ENCODE peak calls at places on chromosomes 1 and 21, in ten cellular contexts. M is HAP-1; K is stimulated activated CD8-positive, alpha-beta memory T cell treated with anti-CD3 and anti-CD28 coated beads, Interleukin-15, amount 100 ng/mL, for 24 hours; C is CD4-positive, alpha-beta memory T cell; A is GM04504; P is neural crest cell; Q is HTR-8/SVneo; Z is smooth muscle cell of the brain vasculature; B is GM06990; J is MM.1S. O is an unnamed sample.
A peak's percentile ranks its signal among the peaks of the same experiment; 100 is the strongest.

GRCh38 chr21:33767236-33767635 is 124.9 kb downstream of the ITSN1 start:
- DNase-seq in M (no peak), K (no peak), C (no peak), A (no peak), P (no peak), Q (no peak), Z (no peak), B (no peak), J (no peak), O (no peak)

GRCh38 chr1:209989525-209989924 is 51.5 kb downstream of the SYT14 start:
- DNase-seq in M (peak; percentile 21), K (no peak), C (no peak), A (peak; percentile 4), P (no peak), Q (peak; percentile 13), Z (no peak), B (no peak), J (peak; percentile 56), O (no peak)

GRCh38 chr1:154353966-154354365 is 28.6 kb downstream of the ATP8B2 start:
- DNase-seq in M (no peak), K (no peak), C (no peak), A (no peak), P (no peak), Q (no peak), Z (no peak), B (no peak), J (no peak), O (no peak)

GRCh38 chr1:111598534-111598933 is 21.1 kb upstream of the RAP1A start:
- DNase-seq in M (no peak), K (no peak), C (peak; percentile 29), A (no peak), P (no peak), Q (no peak), Z (no peak), B (no peak), J (no peak), O (peak; percentile 39)

GRCh38 chr1:25922633-25923567 is 16.7 kb upstream of the STMN1 start:
- DNase-seq in M (no peak), K (no peak), C (peak; percentile 57), A (no peak), P (peak; percentile 42), Q (no peak), Z (no peak), B (peak; percentile 23), J (no peak), O (peak; percentile 30)

GRCh38 chr1:203676455-203676854 is 49.8 kb downstream of the ATP2B4 start:
- DNase-seq in M (no peak), K (no peak), C (no peak), A (no peak), P (no peak), Q (no peak), Z (no peak), B (no peak), J (no peak), O (no peak)

GRCh38 chr1:9473032-9473792 is 66.1 kb upstream of the SLC25A33 start:
- DNase-seq in M (no peak), K (no peak), C (no peak), A (peak; percentile 87), P (peak; percentile 10), Q (peak; percentile 89), Z (peak; percentile 84), B (no peak), J (no peak), O (no peak)

GRCh38 chr1:71196685-71197084 is 115.8 kb upstream of the ZRANB2 start:
- DNase-seq in M (peak; percentile 21), K (no peak), C (no peak), A (peak; percentile 10), P (no peak), Q (no peak), Z (no peak), B (no peak), J (peak; percentile 8), O (no peak)

GRCh38 chr1:225866981-225867380 is 15.2 kb downstream of the TMEM63A start:
- DNase-seq in M (no peak), K (no peak), C (no peak), A (no peak), P (no peak), Q (no peak), Z (no peak), B (no peak), J (no peak), O (no peak)

GRCh38 chr1:92299477-92300125 is 742 bp downstream of the RPAP2 start:
- DNase-seq in M (peak; percentile 19), K (no peak), C (no peak), A (no peak), P (no peak), Q (no peak), Z (no peak), B (no peak), J (no peak), O (no peak)

GRCh38 chr1:6287431-6287886 is 26.6 kb upstream of the GPR153 start:
- DNase-seq in M (no peak), K (no peak), C (no peak), A (no peak), P (no peak), Q (no peak), Z (no peak), B (no peak), J (no peak), O (no peak)

GRCh38 chr1:201396859-201397464 is 2.2 kb downstream of the LAD1 start:
- DNase-seq in M (no peak), K (no peak), C (no peak), A (no peak), P (no peak), Q (no peak), Z (no peak), B (no peak), J (no peak), O (no peak)

GRCh38 chr1:85579619-85580018 is 942 bp upstream of the CCN1 start:
- DNase-seq in M (peak; percentile 10), K (no peak), C (no peak), A (peak; percentile 43), P (no peak), Q (no peak), Z (no peak), B (no peak), J (no peak), O (no peak)

GRCh38 chr1:225871374-225872074 is 10.7 kb downstream of the TMEM63A start:
- DNase-seq in M (no peak), K (no peak), C (no peak), A (no peak), P (no peak), Q (no peak), Z (no peak), B (no peak), J (no peak), O (no peak)

GRCh38 chr1:25631750-25632495 is 15.3 kb downstream of the MAN1C1 start:
- DNase-seq in M (no peak), K (no peak), C (peak; percentile 29), A (no peak), P (no peak), Q (no peak), Z (no peak), B (no peak), J (no peak), O (no peak)

GRCh38 chr1:170967042-170967910 is 31.9 kb downstream of the MROH9 start:
- DNase-seq in M (peak; percentile 28), K (no peak), C (peak; percentile 1), A (no peak), P (no peak), Q (peak; percentile 14), Z (peak; percentile 28), B (no peak), J (peak; percentile 62), O (no peak)

GRCh38 chr1:36257375-36257767 is 33.1 kb downstream of the THRAP3 start:
- DNase-seq in M (no peak), K (no peak), C (no peak), A (no peak), P (no peak), Q (no peak), Z (no peak), B (peak; percentile 7), J (no peak), O (no peak)

GRCh38 chr1:110229348-110230001 is 19.4 kb downstream of the KCNC4 start:
- DNase-seq in M (no peak), K (no peak), C (no peak), A (no peak), P (no peak), Q (no peak), Z (no peak), B (no peak), J (no peak), O (no peak)

GRCh38 chr1:198494139-198494538 is 46.3 kb downstream of the ATP6V1G3 start:
- DNase-seq in M (no peak), K (no peak), C (no peak), A (no peak), P (no peak), Q (no peak), Z (no peak), B (no peak), J (no peak), O (no peak)

GRCh38 chr1:2347409-2347785 is 44.0 kb downstream of the MORN1 start:
- DNase-seq in M (no peak), K (no peak), C (no peak), A (no peak), P (no peak), Q (no peak), Z (no peak), B (no peak), J (no peak), O (no peak)

GRCh38 chr1:155006601-155007101 is 4.0 kb downstream of the ZBTB7B start:
- DNase-seq in M (peak; percentile 29), K (no peak), C (peak; percentile 48), A (no peak), P (no peak), Q (no peak), Z (no peak), B (no peak), J (no peak), O (no peak)

GRCh38 chr1:235908742-235909520 is 42.2 kb upstream of the LYST start:
- DNase-seq in M (no peak), K (no peak), C (no peak), A (peak; percentile 77), P (no peak), Q (peak; percentile 71), Z (no peak), B (no peak), J (no peak), O (no peak)

GRCh38 chr1:162560303-162561036 is 1.1 kb upstream of the UAP1 start:
- DNase-seq in M (no peak), K (no peak), C (no peak), A (no peak), P (no peak), Q (no peak), Z (no peak), B (no peak), J (peak; percentile 27), O (no peak)

GRCh38 chr1:43705982-43706597 is 1.2 kb upstream of the ST3GAL3 start:
- DNase-seq in M (no peak), K (no peak), C (no peak), A (no peak), P (no peak), Q (no peak), Z (no peak), B (peak; percentile 24), J (no peak), O (no peak)

GRCh38 chr21:45161039-45161945 is 86.9 kb downstream of the ADARB1 start:
- DNase-seq in M (no peak), K (no peak), C (no peak), A (no peak), P (no peak), Q (no peak), Z (no peak), B (no peak), J (no peak), O (no peak)

O was measured in central memory CD8-positive, alpha-beta T cell.